ENCODE peak calls at places on chromosomes 2 and 18, in five cellular contexts. One of them, this sample, is unnamed.

GRCh38 chr2:201171259-201171814 is 11.6 kb upstream of the CASP10 start:
- DNase-seq in HCT116: no peak
- DNase-seq in neural progenitor cell: no peak
- DNase-seq in OCI-LY7: no peak
- DNase-seq in astrocyte: no peak
- DNase-seq in this sample: no peak

GRCh38 chr2:86249176-86249842 is 50.1 kb downstream of the MRPL35 start:
- DNase-seq in astrocyte: peak; percentile 84
- DNase-seq in HCT116: peak; percentile 4
- DNase-seq in neural progenitor cell: no peak
- DNase-seq in OCI-LY7: peak; percentile 42
- DNase-seq in this sample: no peak

GRCh38 chr2:187964742-187965141 is 326.9 kb upstream of the GULP1 start:
- DNase-seq in astrocyte: peak; percentile 13
- DNase-seq in OCI-LY7: no peak
- DNase-seq in neural progenitor cell: no peak
- DNase-seq in HCT116: no peak
- DNase-seq in this sample: no peak

GRCh38 chr2:179336782-179337534 is 72.3 kb upstream of the SESTD1 start:
- DNase-seq in HCT116: no peak
- DNase-seq in OCI-LY7: no peak
- DNase-seq in neural progenitor cell: peak; percentile 68
- DNase-seq in astrocyte: peak; percentile 27
- DNase-seq in this sample: no peak

GRCh38 chr2:225598922-225599321 is 199.4 kb downstream of the NYAP2 start:
- DNase-seq in neural progenitor cell: no peak
- DNase-seq in OCI-LY7: no peak
- DNase-seq in HCT116: no peak
- DNase-seq in astrocyte: peak; percentile 28
- DNase-seq in this sample: no peak

GRCh38 chr2:219387284-219388126 is at the start of gene DNPEP:
- DNase-seq in HCT116: peak; percentile 73
- DNase-seq in neural progenitor cell: peak; percentile 96
- DNase-seq in astrocyte: peak; percentile 67
- DNase-seq in OCI-LY7: peak; percentile 91
- DNase-seq in this sample: peak; percentile 99

GRCh38 chr2:27408601-27409320 is 630 bp downstream of the PPM1G start:
- DNase-seq in OCI-LY7: peak; percentile 41
- DNase-seq in astrocyte: no peak
- DNase-seq in HCT116: no peak
- DNase-seq in neural progenitor cell: peak; percentile 77
- DNase-seq in this sample: peak; percentile 81

GRCh38 chr2:205806126-205806905 is 124.0 kb downstream of the NRP2 start:
- DNase-seq in neural progenitor cell: no peak
- DNase-seq in astrocyte: no peak
- DNase-seq in HCT116: no peak
- DNase-seq in OCI-LY7: no peak
- DNase-seq in this sample: no peak

GRCh38 chr2:99821572-99822369 is 320.6 kb downstream of the AFF3 start:
- DNase-seq in neural progenitor cell: no peak
- DNase-seq in astrocyte: peak; percentile 90
- DNase-seq in OCI-LY7: no peak
- DNase-seq in HCT116: no peak
- DNase-seq in this sample: peak; percentile 18

GRCh38 chr2:226066391-226066790 is 666.9 kb downstream of the NYAP2 start:
- DNase-seq in neural progenitor cell: no peak
- DNase-seq in astrocyte: no peak
- DNase-seq in OCI-LY7: no peak
- DNase-seq in HCT116: no peak
- DNase-seq in this sample: no peak

GRCh38 chr2:138020432-138020831 is 56.2 kb downstream of the HNMT start:
- DNase-seq in astrocyte: no peak
- DNase-seq in neural progenitor cell: no peak
- DNase-seq in OCI-LY7: no peak
- DNase-seq in HCT116: no peak
- DNase-seq in this sample: peak; percentile 30

GRCh38 chr2:181457741-181458425 is 697 bp downstream of the ITGA4 start:
- DNase-seq in HCT116: no peak
- DNase-seq in neural progenitor cell: peak; percentile 61
- DNase-seq in astrocyte: peak; percentile 40
- DNase-seq in OCI-LY7: peak; percentile 67
- DNase-seq in this sample: peak; percentile 58

GRCh38 chr2:241136661-241137260 is 12.5 kb downstream of the PASK start:
- DNase-seq in neural progenitor cell: no peak
- DNase-seq in OCI-LY7: no peak
- DNase-seq in HCT116: no peak
- DNase-seq in astrocyte: no peak
- DNase-seq in this sample: peak; percentile 56

GRCh38 chr2:74552914-74553811 is 579 bp downstream of the LOXL3 start:
- DNase-seq in neural progenitor cell: peak; percentile 76
- DNase-seq in astrocyte: no peak
- DNase-seq in HCT116: no peak
- DNase-seq in OCI-LY7: no peak
- DNase-seq in this sample: peak; percentile 89

GRCh38 chr2:96642564-96643350 is at the start of gene FER1L5:
- DNase-seq in neural progenitor cell: peak; percentile 88
- DNase-seq in OCI-LY7: no peak
- DNase-seq in astrocyte: peak; percentile 64
- DNase-seq in HCT116: peak; percentile 31
- DNase-seq in this sample: peak; percentile 92

GRCh38 chr18:49839012-49839411 is 25.7 kb upstream of the ACAA2 start:
- DNase-seq in astrocyte: peak; percentile 79
- DNase-seq in neural progenitor cell: no peak
- DNase-seq in OCI-LY7: no peak
- DNase-seq in HCT116: peak; percentile 49
- DNase-seq in this sample: no peak

GRCh38 chr2:179460101-179460500 is 195.5 kb upstream of the SESTD1 start:
- DNase-seq in astrocyte: no peak
- DNase-seq in HCT116: no peak
- DNase-seq in OCI-LY7: no peak
- DNase-seq in neural progenitor cell: no peak
- DNase-seq in this sample: no peak

GRCh38 chr2:197803033-197803444 is 1.4 kb upstream of the PLCL1 start:
- DNase-seq in neural progenitor cell: peak; percentile 58
- DNase-seq in astrocyte: peak; percentile 19
- DNase-seq in HCT116: peak; percentile 45
- DNase-seq in OCI-LY7: peak; percentile 55
- DNase-seq in this sample: peak; percentile 79

DNA sequence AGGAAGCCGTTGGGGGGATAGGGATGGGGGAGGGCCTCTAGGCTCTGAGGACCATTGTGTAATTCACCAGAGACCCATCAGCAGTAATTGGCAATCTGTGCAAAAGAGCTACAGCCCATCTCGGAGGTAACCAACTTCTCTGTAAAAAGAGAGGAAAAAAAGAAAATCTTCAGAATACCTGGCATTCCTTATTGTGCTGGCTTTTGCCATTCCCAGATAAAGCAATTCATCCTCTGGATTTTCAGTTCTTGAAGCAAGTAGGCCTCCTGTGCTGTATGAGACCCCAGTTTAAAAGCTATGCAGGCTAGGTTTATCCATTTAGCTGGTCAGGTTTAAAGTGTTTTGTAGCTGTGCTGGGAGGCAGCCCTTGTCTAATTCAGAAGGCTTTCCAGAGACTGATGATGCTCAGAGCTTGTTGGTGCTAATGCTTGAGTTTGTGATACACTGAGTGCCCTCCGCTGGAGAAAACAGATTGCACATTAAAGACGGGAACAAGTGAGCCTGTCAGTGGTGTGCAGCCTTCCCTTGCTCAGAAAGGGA is at the start of gene LRRTM4:
- DNase-seq in astrocyte: no peak
- DNase-seq in HCT116: no peak
- DNase-seq in OCI-LY7: no peak
- DNase-seq in neural progenitor cell: peak; percentile 72
- DNase-seq in this sample: no peak
- H3K79me2 ChIP-seq in astrocyte: no peaks in the 10 kb centered on the region
- H3K79me2 ChIP-seq in HCT116: no peaks in the 10 kb centered on the region
- H3K79me2 ChIP-seq in OCI-LY7: no peaks in the 10 kb centered on the region
- H3K79me2 ChIP-seq in neural progenitor cell: no peaks in the 10 kb centered on the region
- H3K79me2 ChIP-seq in this sample: no peaks in the 10 kb centered on the region

GRCh38 chr18:74310411-74310810 is 5.2 kb upstream of the C18orf63 start:
- DNase-seq in OCI-LY7: peak; percentile 7
- DNase-seq in neural progenitor cell: no peak
- DNase-seq in HCT116: no peak
- DNase-seq in astrocyte: no peak
- DNase-seq in this sample: no peak
- TF ChIP-seq CTCF in OCI-LY7: peak; percentile 31
- TF ChIP-seq CTCF in neural progenitor cell: peak; percentile 31
- TF ChIP-seq CTCF in HCT116: peak; percentile 38
- TF ChIP-seq CTCF in astrocyte: no peak
- TF ChIP-seq CTCF in this sample: peak; percentile 59

DNA sequence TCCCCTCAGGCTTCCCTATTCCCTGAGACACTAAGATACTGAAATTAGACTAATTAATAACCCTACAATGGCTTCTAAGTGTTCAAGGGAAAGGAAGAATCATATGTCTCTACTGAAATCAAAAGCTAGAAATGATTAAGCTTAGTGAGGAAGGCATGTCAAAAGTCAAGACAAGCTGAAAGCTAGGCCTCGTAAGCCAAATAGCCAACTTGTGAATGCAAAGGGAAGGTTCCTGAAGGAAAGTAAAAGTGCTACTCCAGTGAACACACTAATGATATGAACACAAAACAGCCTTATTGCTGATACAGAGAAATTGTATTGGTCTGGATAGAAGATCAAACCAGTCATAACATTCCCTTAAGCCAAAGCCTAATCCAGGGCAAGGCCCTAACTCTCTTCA is 10.0 kb downstream of the ZC3H8 start:
- DNase-seq in HCT116: no peak
- DNase-seq in astrocyte: no peak
- DNase-seq in neural progenitor cell: no peak
- DNase-seq in OCI-LY7: no peak
- DNase-seq in this sample: no peak
- H3K79me2 ChIP-seq in HCT116: peaks cover under 1% of the 10 kb centered on the region
- H3K79me2 ChIP-seq in astrocyte: no peaks in the 10 kb centered on the region
- H3K79me2 ChIP-seq in neural progenitor cell: no peaks in the 10 kb centered on the region
- H3K79me2 ChIP-seq in OCI-LY7: no peaks in the 10 kb centered on the region
- H3K79me2 ChIP-seq in this sample: no peaks in the 10 kb centered on the region

DNA sequence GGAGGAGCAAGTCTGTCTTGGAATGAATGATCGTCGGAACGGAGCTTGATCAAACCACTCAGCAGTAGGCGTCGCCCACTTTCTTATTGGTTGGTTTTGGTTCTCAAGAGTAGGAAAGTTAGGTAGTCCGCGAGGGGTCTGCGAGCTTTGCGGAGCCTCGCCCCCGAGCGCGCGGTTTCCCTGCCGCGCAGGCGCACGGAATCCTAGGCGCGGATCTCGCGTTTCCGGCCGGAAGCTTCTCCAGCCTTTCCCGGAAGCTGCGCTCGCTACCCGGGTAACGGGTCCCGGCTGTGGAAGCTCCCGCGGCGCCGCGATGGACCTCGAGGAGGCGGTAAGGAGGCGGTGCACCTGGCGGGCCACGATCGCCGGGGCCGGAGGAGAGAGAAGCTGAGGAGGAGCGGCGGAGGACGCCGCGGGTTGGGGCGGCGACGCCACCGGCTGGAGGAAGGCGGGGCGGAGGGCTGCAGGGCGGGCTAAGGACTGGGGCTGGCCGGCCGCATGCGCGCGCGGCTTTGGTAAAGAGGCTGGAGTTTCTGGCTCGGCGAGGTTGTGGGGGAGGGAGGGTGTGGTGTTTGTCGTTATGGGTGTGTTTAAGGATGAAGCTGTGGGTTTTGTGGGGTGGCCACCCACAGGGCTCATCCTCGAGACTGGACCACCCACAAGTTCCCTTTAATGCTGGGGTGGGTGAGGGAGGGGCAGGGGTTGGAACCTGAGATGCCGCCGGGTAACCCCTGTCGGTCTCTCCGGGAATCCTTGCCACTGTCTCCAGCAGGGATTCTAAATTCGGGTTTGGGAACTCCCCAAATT is at the start of gene TAF1B:
- DNase-seq in OCI-LY7: peak; percentile 93
- DNase-seq in astrocyte: peak; percentile 84
- DNase-seq in neural progenitor cell: peak; percentile 97
- DNase-seq in HCT116: peak; percentile 91
- DNase-seq in this sample: peak; percentile 96
- TF ChIP-seq CTCF in OCI-LY7: peak; percentile 53
- TF ChIP-seq CTCF in astrocyte: no peak
- TF ChIP-seq CTCF in neural progenitor cell: peak; percentile 31
- TF ChIP-seq CTCF in HCT116: peak; percentile 46
- TF ChIP-seq CTCF in this sample: peak; percentile 8

GRCh38 chr2:121554998-121555397 is 24.3 kb downstream of the RNU4ATAC start:
- DNase-seq in astrocyte: no peak
- DNase-seq in HCT116: no peak
- DNase-seq in OCI-LY7: no peak
- DNase-seq in neural progenitor cell: no peak
- DNase-seq in this sample: no peak
- H3K79me2 ChIP-seq in astrocyte: peaks cover 60% of the 10 kb centered on the region
- H3K79me2 ChIP-seq in HCT116: peaks cover 37% of the 10 kb centered on the region
- H3K79me2 ChIP-seq in OCI-LY7: peaks cover 37% of the 10 kb centered on the region
- H3K79me2 ChIP-seq in neural progenitor cell: peaks cover 99% of the 10 kb centered on the region
- H3K79me2 ChIP-seq in this sample: peaks cover 58% of the 10 kb centered on the region

GRCh38 chr2:68362749-68363148 is 2.3 kb upstream of the PLEK start:
- DNase-seq in astrocyte: no peak
- DNase-seq in neural progenitor cell: no peak
- DNase-seq in HCT116: no peak
- DNase-seq in OCI-LY7: peak; percentile 19
- DNase-seq in this sample: no peak

GRCh38 chr2:68357608-68358337 is 7.3 kb upstream of the PLEK start:
- DNase-seq in OCI-LY7: peak; percentile 78
- DNase-seq in neural progenitor cell: peak; percentile 73
- DNase-seq in astrocyte: peak; percentile 6
- DNase-seq in HCT116: peak; percentile 51
- DNase-seq in this sample: peak; percentile 86

GRCh38 chr2:68356599-68357239 is 8.4 kb upstream of the PLEK start:
- DNase-seq in HCT116: no peak
- DNase-seq in astrocyte: no peak
- DNase-seq in OCI-LY7: no peak
- DNase-seq in neural progenitor cell: no peak
- DNase-seq in this sample: peak; percentile 4

GRCh38 chr2:68362069-68362468 is 3.0 kb upstream of the PLEK start:
- DNase-seq in OCI-LY7: peak; percentile 94
- DNase-seq in neural progenitor cell: peak; percentile 81
- DNase-seq in HCT116: peak; percentile 65
- DNase-seq in astrocyte: peak; percentile 10
- DNase-seq in this sample: peak; percentile 75

DNA sequence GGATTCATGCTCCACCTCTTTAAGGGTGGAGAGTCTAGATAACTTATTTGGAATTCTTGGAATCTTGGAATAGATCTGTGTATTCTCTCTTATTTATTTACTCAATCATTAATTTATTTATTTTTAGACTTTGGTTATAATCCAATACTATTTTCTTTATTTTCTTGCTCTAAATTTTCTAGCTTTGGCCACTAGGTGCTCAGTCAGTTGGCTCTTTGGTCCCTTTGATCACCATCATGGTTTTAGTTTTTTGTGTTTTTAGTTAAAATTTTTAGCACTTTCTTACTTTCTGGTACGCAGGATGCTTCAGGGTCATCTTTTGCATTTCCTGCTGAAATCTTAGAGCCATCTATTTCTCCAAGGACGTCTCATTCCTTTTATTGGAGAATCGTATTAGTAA is 5.2 kb upstream of the PLEK start:
- DNase-seq in neural progenitor cell: no peak
- DNase-seq in HCT116: no peak
- DNase-seq in OCI-LY7: no peak
- DNase-seq in astrocyte: no peak
- DNase-seq in this sample: peak; percentile 44
- TF ChIP-seq CTCF in neural progenitor cell: no peak
- TF ChIP-seq CTCF in HCT116: peak; percentile 28
- TF ChIP-seq CTCF in OCI-LY7: peak; percentile 61
- TF ChIP-seq CTCF in astrocyte: no peak
- TF ChIP-seq CTCF in this sample: peak; percentile 39

GRCh38 chr2:231462729-231463465 is 1.4 kb downstream of the NCL start:
- DNase-seq in astrocyte: no peak
- DNase-seq in OCI-LY7: no peak
- DNase-seq in neural progenitor cell: no peak
- DNase-seq in HCT116: no peak
- DNase-seq in this sample: peak; percentile 61
- H3K79me2 ChIP-seq in astrocyte: peaks cover 70% of the 10 kb centered on the region
- H3K79me2 ChIP-seq in OCI-LY7: peaks cover 75% of the 10 kb centered on the region
- H3K79me2 ChIP-seq in neural progenitor cell: peaks cover 78% of the 10 kb centered on the region
- H3K79me2 ChIP-seq in HCT116: peaks cover 71% of the 10 kb centered on the region
- H3K79me2 ChIP-seq in this sample: peaks cover 57% of the 10 kb centered on the region